ENCODE peak calls at places on chromosomes 3 and 15, in five cellular contexts. X is lower lobe of right lung, Z is cardiac muscle cell, S is colonic mucosa, Y is heart left ventricle. K is an unnamed sample.

GRCh38 chr3:157335677-157336076 is 101.0 kb upstream of the PTX3 start:
- DNase-seq in X (no peak), Z (peak; percentile 85), S (no peak), Y (no peak), K (peak; percentile 82)

GRCh38 chr3:52838561-52839267 is 3.9 kb upstream of the MUSTN1 start:
- DNase-seq in X (no peak), Z (no peak), S (no peak), Y (no peak), K (no peak)

GRCh38 chr3:13479332-13479581 is 849 bp upstream of the HDAC11 start:
- DNase-seq in X (peak; percentile 68), Z (no peak), S (peak; percentile 57), Y (peak; percentile 53), K (no peak)

GRCh38 chr3:23740517-23741402 is 65.0 kb upstream of the UBE2E1 start:
- DNase-seq in X (peak; percentile 59), Z (peak; percentile 38), S (peak; percentile 76), Y (no peak), K (no peak)

GRCh38 chr15:65101418-65101890 is 13.5 kb downstream of the UBAP1L start:
- DNase-seq in X (peak; percentile 76), Z (peak; percentile 82), S (peak; percentile 86), Y (peak; percentile 69), K (peak; percentile 63)

GRCh38 chr3:8734137-8734878 is 706 bp downstream of the CAV3 start:
- DNase-seq in X (no peak), Z (no peak), S (no peak), Y (no peak), K (no peak)

GRCh38 chr3:38026856-38027255 is 2.6 kb downstream of the PLCD1 start:
- DNase-seq in X (no peak), Z (no peak), S (no peak), Y (no peak), K (no peak)

GRCh38 chr3:193301441-193301840 is 60.4 kb downstream of the PLAAT1 start:
- DNase-seq in X (no peak), Z (peak; percentile 12), S (no peak), Y (no peak), K (no peak)

GRCh38 chr3:11201246-11202024 is 47.1 kb downstream of the HRH1 start:
- DNase-seq in X (no peak), Z (peak; percentile 55), S (no peak), Y (no peak), K (no peak)

GRCh38 chr3:124351430-124352142 is 359.7 kb upstream of the ROPN1 start:
- DNase-seq in X (no peak), Z (peak; percentile 81), S (peak; percentile 34), Y (peak; percentile 23), K (peak; percentile 78)

GRCh38 chr15:68275165-68275746 is 2.3 kb upstream of the FEM1B start:
- DNase-seq in X (no peak), Z (no peak), S (no peak), Y (no peak), K (peak; percentile 88)

GRCh38 chr3:161305095-161305991 is 66.0 kb downstream of the SPTSSB start:
- DNase-seq in X (no peak), Z (peak; percentile 47), S (no peak), Y (no peak), K (peak; percentile 27)

GRCh38 chr3:20462723-20463122 is 276.7 kb upstream of the SGO1 start:
- DNase-seq in X (no peak), Z (peak; percentile 36), S (no peak), Y (no peak), K (no peak)

GRCh38 chr3:194561306-194561974 is 71.8 kb downstream of the TMEM44 start:
- DNase-seq in X (no peak), Z (peak; percentile 77), S (no peak), Y (no peak), K (peak; percentile 94)

GRCh38 chr3:125140817-125141595 is 71.5 kb downstream of the SLC12A8 start:
- DNase-seq in X (no peak), Z (no peak), S (no peak), Y (no peak), K (no peak)

GRCh38 chr3:122079524-122079923 is 24.4 kb downstream of the CD86 start:
- DNase-seq in X (no peak), Z (no peak), S (no peak), Y (no peak), K (no peak)
- H3K4me1 ChIP-seq in X (peaks cover 18% of the 10 kb centered on the region), Z (no peaks in the 10 kb centered on the region), S (no peaks in the 10 kb centered on the region), Y (peaks cover 22% of the 10 kb centered on the region), K (no peaks in the 10 kb centered on the region)

GRCh38 chr3:50604110-50604621 is 7.4 kb downstream of the CISH start:
- DNase-seq in X (no peak), Z (no peak), S (no peak), Y (no peak), K (no peak)
- H3K4me1 ChIP-seq in X (peaks cover 99% of the 10 kb centered on the region), Z (peaks cover 29% of the 10 kb centered on the region), S (peaks cover 32% of the 10 kb centered on the region), Y (peaks cover 99% of the 10 kb centered on the region), K (peaks cover 22% of the 10 kb centered on the region)

GRCh38 chr3:55617385-55617784 is 130.3 kb upstream of the WNT5A start:
- DNase-seq in X (no peak), Z (no peak), S (no peak), Y (no peak), K (no peak)
- H3K4me1 ChIP-seq in X (no peaks in the 10 kb centered on the region), Z (peaks cover 50% of the 10 kb centered on the region), S (no peaks in the 10 kb centered on the region), Y (no peaks in the 10 kb centered on the region), K (peaks cover 11% of the 10 kb centered on the region)

DNA sequence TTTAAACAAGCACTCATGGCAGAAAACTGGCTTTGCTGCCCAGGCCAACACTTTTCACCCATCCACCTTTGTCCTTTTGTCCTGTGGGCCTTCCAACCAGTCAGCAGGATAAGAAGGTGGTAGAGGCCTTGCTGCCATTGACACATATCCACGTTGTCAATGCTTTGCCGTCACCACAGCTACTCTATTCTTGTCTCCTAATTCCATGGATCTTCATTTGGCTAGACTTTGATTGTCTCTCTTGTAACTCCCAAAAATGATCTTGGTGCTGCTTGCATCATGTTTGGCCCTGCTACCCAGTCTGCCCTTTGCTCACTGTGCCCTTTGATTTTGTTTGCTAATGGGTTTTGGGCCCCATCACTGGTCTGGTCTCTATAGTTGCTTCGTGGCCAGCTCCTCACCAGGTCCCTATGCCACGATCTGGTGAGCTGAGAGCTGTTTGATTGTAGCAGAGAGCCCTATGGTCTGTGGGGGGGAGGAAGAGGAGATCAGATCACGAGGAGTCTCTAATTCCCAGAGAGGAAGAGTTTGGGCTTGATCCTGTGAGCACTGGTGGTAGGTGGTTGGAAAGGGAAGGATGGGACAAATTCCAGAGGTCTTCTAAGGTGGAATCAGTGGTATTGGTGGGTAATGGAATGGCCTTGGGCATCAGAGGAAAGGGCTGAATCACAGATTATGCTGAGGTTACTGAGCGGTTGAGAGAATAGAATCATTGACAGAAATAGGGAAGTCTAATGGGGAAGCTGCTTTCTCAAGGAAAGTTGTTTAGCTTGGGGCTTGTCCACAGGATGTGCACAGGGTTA is 40.3 kb downstream of the ABHD2 start:
- DNase-seq in X (no peak), Z (no peak), S (no peak), Y (no peak), K (no peak)
- H3K4me1 ChIP-seq in X (peaks cover 40% of the 10 kb centered on the region), Z (peaks cover 9% of the 10 kb centered on the region), S (no peaks in the 10 kb centered on the region), Y (peaks cover 81% of the 10 kb centered on the region), K (peaks cover 4% of the 10 kb centered on the region)

DNA sequence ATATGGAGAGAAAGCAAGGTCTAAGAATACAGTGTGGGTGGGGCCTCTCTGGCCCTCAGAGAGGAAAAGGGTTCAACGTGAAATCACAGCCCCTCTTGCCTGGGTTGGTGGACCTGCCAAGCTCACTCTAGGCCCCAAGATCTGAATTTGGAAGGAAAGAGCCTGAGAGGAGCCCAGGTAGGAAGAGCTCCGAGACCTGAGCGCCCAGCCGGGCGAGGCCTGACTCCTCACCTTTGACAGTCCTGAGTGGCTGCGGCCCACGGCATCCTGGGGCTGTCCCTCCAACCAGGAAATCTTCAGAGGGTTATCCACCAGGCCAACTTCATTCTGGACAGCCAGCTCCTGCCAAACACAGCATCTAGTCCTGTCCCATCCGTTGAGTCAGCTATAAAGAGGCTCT is 3.7 kb downstream of the C15orf62 start:
- DNase-seq in X (peak; percentile 40), Z (no peak), S (no peak), Y (no peak), K (no peak)
- H3K4me1 ChIP-seq in X (peaks cover 34% of the 10 kb centered on the region), Z (no peaks in the 10 kb centered on the region), S (peaks cover 12% of the 10 kb centered on the region), Y (peaks cover 4% of the 10 kb centered on the region), K (no peaks in the 10 kb centered on the region)

GRCh38 chr15:101116681-101116976 is 135.2 kb downstream of the CHSY1 start:
- DNase-seq in X (no peak), Z (no peak), S (no peak), Y (no peak), K (no peak)
- H3K4me1 ChIP-seq in X (peaks cover 21% of the 10 kb centered on the region), Z (peaks cover 17% of the 10 kb centered on the region), S (peaks cover 5% of the 10 kb centered on the region), Y (peaks cover 20% of the 10 kb centered on the region), K (peaks cover 18% of the 10 kb centered on the region)

GRCh38 chr3:48516571-48516970 is 12.6 kb upstream of the SHISA5 start:
- DNase-seq in X (no peak), Z (no peak), S (no peak), Y (no peak), K (no peak)

GRCh38 chr3:48518755-48519154 is 14.8 kb upstream of the SHISA5 start:
- DNase-seq in X (no peak), Z (no peak), S (no peak), Y (no peak), K (no peak)

GRCh38 chr3:48514431-48515227 is 10.7 kb upstream of the SHISA5 start:
- DNase-seq in X (peak; percentile 6), Z (no peak), S (no peak), Y (no peak), K (no peak)

GRCh38 chr3:48519244-48519643 is 15.3 kb upstream of the SHISA5 start:
- DNase-seq in X (no peak), Z (no peak), S (no peak), Y (no peak), K (no peak)

GRCh38 chr3:48518069-48518468 is 14.1 kb upstream of the SHISA5 start:
- DNase-seq in X (peak; percentile 23), Z (no peak), S (no peak), Y (no peak), K (no peak)
- H3K4me1 ChIP-seq in X (no peaks in the 10 kb centered on the region), Z (no peaks in the 10 kb centered on the region), S (no peaks in the 10 kb centered on the region), Y (no peaks in the 10 kb centered on the region), K (peaks cover 2% of the 10 kb centered on the region)

GRCh38 chr3:66500575-66501482 is at the start of gene LRIG1:
- DNase-seq in X (peak; percentile 100), Z (peak; percentile 99), S (peak; percentile 100), Y (peak; percentile 100), K (peak; percentile 97)

GRCh38 chr3:66497288-66497972 is 3.4 kb downstream of the LRIG1 start:
- DNase-seq in X (no peak), Z (no peak), S (no peak), Y (no peak), K (no peak)

GRCh38 chr3:66499881-66500574 is 794 bp downstream of the LRIG1 start:
- DNase-seq in X (peak; percentile 63), Z (peak; percentile 20), S (peak; percentile 54), Y (peak; percentile 40), K (peak; percentile 43)

GRCh38 chr3:66497982-66498671 is 2.7 kb downstream of the LRIG1 start:
- DNase-seq in X (no peak), Z (no peak), S (no peak), Y (no peak), K (no peak)

GRCh38 chr3:66498718-66499611 is 1.9 kb downstream of the LRIG1 start:
- DNase-seq in X (no peak), Z (no peak), S (peak; percentile 58), Y (no peak), K (peak; percentile 24)
- H3K4me1 ChIP-seq in X (peaks cover 60% of the 10 kb centered on the region), Z (peaks cover 60% of the 10 kb centered on the region), S (peaks cover 13% of the 10 kb centered on the region), Y (peaks cover 61% of the 10 kb centered on the region), K (peaks cover 7% of the 10 kb centered on the region)